ENCODE peak calls at places on chromosome 12, in eight cellular contexts. S is stimulated activated CD4-positive, alpha-beta T cell treated with anti-CD3 and anti-CD28 coated beads, Interleukin-15, amount 100 ng/mL, for 48 hours; O is hippocampal formation; Q is adrenal gland; V is NCI-H1436 treated with DMSO at 0.1 percent for 48 hours; T is cardiac muscle cell; C is activated naive CD4-positive, alpha-beta T cell treated with anti-CD3 and anti-CD28 coated beads, Interleukin-2, amount 50 U/mL, for 16 hours; M is stomach. H is an unnamed sample.

GRCh38 chr12:92476844-92477243 is 225.9 kb upstream of the PLEKHG7 start:
- DNase-seq in S (no peak), O (no peak), Q (no peak), V (no peak), T (no peak), C (no peak), M (no peak), H (no peak)

GRCh38 chr12:50401383-50402155 is 884 bp downstream of the LARP4 start:
- DNase-seq in S (peak; percentile 5), O (peak; percentile 29), Q (peak; percentile 69), V (no peak), T (peak; percentile 51), C (no peak), M (no peak), H (peak; percentile 67)

GRCh38 chr12:104591272-104591940 is 134.7 kb downstream of the CHST11 start:
- DNase-seq in S (no peak), O (no peak), Q (no peak), V (no peak), T (no peak), C (no peak), M (no peak), H (no peak)

GRCh38 chr12:39988574-39988973 is 117.3 kb downstream of the SLC2A13 start:
- DNase-seq in S (no peak), O (no peak), Q (no peak), V (no peak), T (no peak), C (no peak), M (no peak), H (no peak)

GRCh38 chr12:105229446-105229845 is 6.5 kb downstream of the APPL2 start:
- DNase-seq in S (no peak), O (no peak), Q (no peak), V (no peak), T (no peak), C (no peak), M (no peak), H (no peak)

GRCh38 chr12:13347241-13348043 is 150.9 kb downstream of the EMP1 start:
- DNase-seq in S (peak; percentile 65), O (peak; percentile 50), Q (no peak), V (no peak), T (no peak), C (peak; percentile 59), M (no peak), H (no peak)

GRCh38 chr12:30862486-30862885 is 64.1 kb upstream of the TSPAN11 start:
- DNase-seq in S (no peak), O (no peak), Q (peak; percentile 19), V (no peak), T (peak; percentile 28), C (no peak), M (no peak), H (peak; percentile 38)

GRCh38 chr12:117671734-117672133 is 297.1 kb downstream of the KSR2 start:
- DNase-seq in S (no peak), O (no peak), Q (peak; percentile 28), V (no peak), T (peak; percentile 58), C (no peak), M (no peak), H (no peak)

GRCh38 chr12:18454330-18454729 is 193.0 kb downstream of the PIK3C2G start:
- DNase-seq in S (no peak), O (no peak), Q (no peak), V (no peak), T (no peak), C (no peak), M (no peak), H (no peak)

GRCh38 chr12:66859751-66860440 is 181.0 kb upstream of the GRIP1 start:
- DNase-seq in S (no peak), O (no peak), Q (no peak), V (no peak), T (no peak), C (no peak), M (no peak), H (no peak)

GRCh38 chr12:32533971-32534590 is 134.7 kb downstream of the FGD4 start:
- DNase-seq in S (no peak), O (no peak), Q (peak; percentile 70), V (no peak), T (peak; percentile 67), C (no peak), M (peak; percentile 69), H (peak; percentile 60)

GRCh38 chr12:87054225-87054624 is 798.0 kb upstream of the MGAT4C start:
- DNase-seq in S (no peak), O (no peak), Q (no peak), V (no peak), T (no peak), C (no peak), M (no peak), H (no peak)

GRCh38 chr12:8226355-8226754 is 1.1 kb downstream of the FAM90A1 start:
- DNase-seq in S (no peak), O (no peak), Q (no peak), V (no peak), T (no peak), C (no peak), M (no peak), H (no peak)

GRCh38 chr12:53481957-53482586 is 17.2 kb downstream of the MAP3K12 start:
- DNase-seq in S (no peak), O (no peak), Q (no peak), V (no peak), T (peak; percentile 43), C (no peak), M (no peak), H (no peak)

GRCh38 chr12:3490848-3491382 is at the start of gene PRMT8:
- DNase-seq in S (no peak), O (no peak), Q (no peak), V (no peak), T (peak; percentile 65), C (no peak), M (no peak), H (no peak)

GRCh38 chr12:88924162-88924561 is 343.9 kb upstream of the KITLG start:
- DNase-seq in S (no peak), O (no peak), Q (no peak), V (no peak), T (no peak), C (no peak), M (no peak), H (no peak)

GRCh38 chr12:98698603-98699463 is 53.7 kb downstream of the APAF1 start:
- DNase-seq in S (peak; percentile 8), O (peak; percentile 51), Q (peak; percentile 84), V (no peak), T (peak; percentile 71), C (peak; percentile 32), M (peak; percentile 31), H (peak; percentile 67)

GRCh38 chr12:50390284-50390683 is 6.1 kb downstream of the FAM186A start:
- DNase-seq in S (no peak), O (no peak), Q (peak; percentile 58), V (no peak), T (no peak), C (no peak), M (no peak), H (no peak)

GRCh38 chr12:54352022-54352531 is 12.2 kb downstream of the GPR84 start:
- DNase-seq in S (peak; percentile 31), O (peak; percentile 49), Q (peak; percentile 49), V (no peak), T (peak; percentile 64), C (peak; percentile 60), M (peak; percentile 49), H (peak; percentile 71)

GRCh38 chr12:47193066-47193465 is 113.3 kb upstream of the AMIGO2 start:
- DNase-seq in S (no peak), O (no peak), Q (no peak), V (no peak), T (no peak), C (no peak), M (no peak), H (no peak)

GRCh38 chr12:113136128-113136989 is 798 bp upstream of the RASAL1 start:
- DNase-seq in S (peak; percentile 64), O (peak; percentile 61), Q (peak; percentile 78), V (no peak), T (no peak), C (peak; percentile 60), M (peak; percentile 50), H (no peak)

GRCh38 chr12:8914716-8915526 is 612 bp downstream of the PHC1 start:
- DNase-seq in S (peak; percentile 24), O (no peak), Q (peak; percentile 52), V (no peak), T (peak; percentile 73), C (peak; percentile 57), M (peak; percentile 49), H (peak; percentile 61)

GRCh38 chr12:113391145-113391544 is 12.5 kb downstream of the SDS start:
- DNase-seq in S (no peak), O (no peak), Q (no peak), V (no peak), T (no peak), C (no peak), M (no peak), H (no peak)

GRCh38 chr12:11862794-11863193 is 207.9 kb upstream of the BCL2L14 start:
- DNase-seq in S (no peak), O (no peak), Q (peak; percentile 51), V (no peak), T (no peak), C (no peak), M (no peak), H (no peak)

H was measured in heart left ventricle.